ENCODE peak calls at places on chromosomes 3 and 15, in nine cellular contexts. One of them, this sample, is unnamed.

GRCh38 chr3:193943200-193943599 is 192.7 kb upstream of the HES1 start:
- DNase-seq in NCI-H524: no peak
- DNase-seq in NT2/D1: no peak
- DNase-seq in GM23248: no peak
- DNase-seq in T-helper 2 cell: no peak
- DNase-seq in stomach: no peak
- DNase-seq in Daoy: peak
- DNase-seq in HT1080: no peak
- DNase-seq in H7: peak
- DNase-seq in this sample: no peak

GRCh38 chr15:47587938-47588817 is 129.1 kb upstream of the SEMA6D start:
- DNase-seq in T-helper 2 cell: no peak
- DNase-seq in Daoy: peak
- DNase-seq in GM23248: peak
- DNase-seq in NCI-H524: peak
- DNase-seq in H7: no peak
- DNase-seq in HT1080: no peak
- DNase-seq in stomach: no peak
- DNase-seq in NT2/D1: no peak
- DNase-seq in this sample: no peak

GRCh38 chr3:80559701-80560100 is 791.9 kb upstream of the ROBO1 start:
- DNase-seq in H7: no peak
- DNase-seq in GM23248: no peak
- DNase-seq in T-helper 2 cell: no peak
- DNase-seq in Daoy: no peak
- DNase-seq in NT2/D1: no peak
- DNase-seq in NCI-H524: no peak
- DNase-seq in stomach: no peak
- DNase-seq in HT1080: no peak
- DNase-seq in this sample: no peak

GRCh38 chr3:124322966-124323365 is 331.0 kb upstream of the ROPN1 start:
- DNase-seq in H7: no peak
- DNase-seq in Daoy: no peak
- DNase-seq in NCI-H524: no peak
- DNase-seq in T-helper 2 cell: no peak
- DNase-seq in stomach: no peak
- DNase-seq in HT1080: no peak
- DNase-seq in GM23248: no peak
- DNase-seq in NT2/D1: no peak
- DNase-seq in this sample: no peak

GRCh38 chr3:10352146-10352911 is 31.4 kb upstream of the SEC13 start:
- DNase-seq in T-helper 2 cell: no peak
- DNase-seq in NCI-H524: no peak
- DNase-seq in H7: no peak
- DNase-seq in GM23248: peak
- DNase-seq in stomach: no peak
- DNase-seq in Daoy: peak
- DNase-seq in HT1080: peak
- DNase-seq in NT2/D1: no peak
- DNase-seq in this sample: peak

GRCh38 chr3:135929670-135930069 is 35.9 kb upstream of the PPP2R3A start:
- DNase-seq in GM23248: peak
- DNase-seq in NT2/D1: no peak
- DNase-seq in T-helper 2 cell: no peak
- DNase-seq in Daoy: no peak
- DNase-seq in stomach: no peak
- DNase-seq in NCI-H524: no peak
- DNase-seq in HT1080: peak
- DNase-seq in H7: no peak
- DNase-seq in this sample: peak

GRCh38 chr15:50353999-50354837 is 780 bp downstream of the GABPB1 start:
- DNase-seq in GM23248: peak
- DNase-seq in NT2/D1: no peak
- DNase-seq in T-helper 2 cell: peak
- DNase-seq in HT1080: peak
- DNase-seq in NCI-H524: peak
- DNase-seq in stomach: peak
- DNase-seq in H7: peak
- DNase-seq in Daoy: peak
- DNase-seq in this sample: peak

GRCh38 chr15:47624503-47624902 is 92.8 kb upstream of the SEMA6D start:
- DNase-seq in GM23248: no peak
- DNase-seq in NCI-H524: no peak
- DNase-seq in T-helper 2 cell: no peak
- DNase-seq in H7: no peak
- DNase-seq in NT2/D1: no peak
- DNase-seq in HT1080: no peak
- DNase-seq in Daoy: no peak
- DNase-seq in stomach: no peak
- DNase-seq in this sample: no peak

GRCh38 chr3:50550079-50550736 is 17.3 kb downstream of the C3orf18 start:
- DNase-seq in T-helper 2 cell: peak
- DNase-seq in NCI-H524: peak
- DNase-seq in stomach: peak
- DNase-seq in HT1080: peak
- DNase-seq in NT2/D1: no peak
- DNase-seq in Daoy: peak
- DNase-seq in GM23248: peak
- DNase-seq in H7: peak
- DNase-seq in this sample: peak

GRCh38 chr3:180802837-180803236 is 109.6 kb upstream of the FXR1 start:
- DNase-seq in NCI-H524: peak
- DNase-seq in HT1080: peak
- DNase-seq in T-helper 2 cell: peak
- DNase-seq in GM23248: peak
- DNase-seq in stomach: no peak
- DNase-seq in NT2/D1: peak
- DNase-seq in H7: no peak
- DNase-seq in Daoy: no peak
- DNase-seq in this sample: peak

GRCh38 chr3:155745795-155746550 is 1.1 kb upstream of the PLCH1 start:
- DNase-seq in T-helper 2 cell: no peak
- DNase-seq in H7: peak
- DNase-seq in HT1080: no peak
- DNase-seq in NCI-H524: peak
- DNase-seq in GM23248: peak
- DNase-seq in stomach: peak
- DNase-seq in NT2/D1: no peak
- DNase-seq in Daoy: peak
- DNase-seq in this sample: no peak

GRCh38 chr15:24857094-24857437 is 97.7 kb upstream of the SNRPN start:
- DNase-seq in NT2/D1: no peak
- DNase-seq in GM23248: no peak
- DNase-seq in stomach: no peak
- DNase-seq in HT1080: no peak
- DNase-seq in Daoy: no peak
- DNase-seq in H7: no peak
- DNase-seq in T-helper 2 cell: no peak
- DNase-seq in NCI-H524: no peak
- DNase-seq in this sample: no peak

GRCh38 chr15:34124656-34125055 is 22.8 kb downstream of the PGBD4 start:
- DNase-seq in NT2/D1: no peak
- DNase-seq in H7: no peak
- DNase-seq in HT1080: no peak
- DNase-seq in T-helper 2 cell: no peak
- DNase-seq in GM23248: no peak
- DNase-seq in NCI-H524: no peak
- DNase-seq in stomach: no peak
- DNase-seq in Daoy: no peak
- DNase-seq in this sample: no peak

GRCh38 chr15:76553564-76553963 is 217.0 kb downstream of the ISL2 start:
- DNase-seq in stomach: no peak
- DNase-seq in NT2/D1: no peak
- DNase-seq in H7: no peak
- DNase-seq in NCI-H524: no peak
- DNase-seq in GM23248: no peak
- DNase-seq in T-helper 2 cell: no peak
- DNase-seq in Daoy: no peak
- DNase-seq in HT1080: no peak
- DNase-seq in this sample: no peak

GRCh38 chr3:192128922-192129321 is 598.4 kb downstream of the FGF12 start:
- DNase-seq in GM23248: no peak
- DNase-seq in NCI-H524: no peak
- DNase-seq in NT2/D1: no peak
- DNase-seq in T-helper 2 cell: no peak
- DNase-seq in Daoy: peak
- DNase-seq in stomach: no peak
- DNase-seq in H7: no peak
- DNase-seq in HT1080: no peak
- DNase-seq in this sample: no peak

GRCh38 chr3:72345237-72345878 is 502.9 kb downstream of the SHQ1 start:
- DNase-seq in NCI-H524: no peak
- DNase-seq in HT1080: peak
- DNase-seq in Daoy: peak
- DNase-seq in NT2/D1: no peak
- DNase-seq in GM23248: no peak
- DNase-seq in stomach: no peak
- DNase-seq in T-helper 2 cell: peak
- DNase-seq in H7: no peak
- DNase-seq in this sample: peak

GRCh38 chr3:112362221-112362620 is 29.3 kb downstream of the CD200 start:
- DNase-seq in GM23248: no peak
- DNase-seq in Daoy: no peak
- DNase-seq in NT2/D1: no peak
- DNase-seq in H7: no peak
- DNase-seq in NCI-H524: no peak
- DNase-seq in T-helper 2 cell: no peak
- DNase-seq in HT1080: no peak
- DNase-seq in stomach: no peak
- DNase-seq in this sample: no peak

GRCh38 chr15:100112061-100112420 is 229.7 kb downstream of the ADAMTS17 start:
- DNase-seq in HT1080: no peak
- DNase-seq in stomach: no peak
- DNase-seq in NCI-H524: no peak
- DNase-seq in NT2/D1: no peak
- DNase-seq in Daoy: no peak
- DNase-seq in H7: no peak
- DNase-seq in T-helper 2 cell: no peak
- DNase-seq in GM23248: no peak
- DNase-seq in this sample: no peak

GRCh38 chr3:39753361-39753760 is 56.0 kb upstream of the MYRIP start:
- DNase-seq in HT1080: no peak
- DNase-seq in H7: no peak
- DNase-seq in Daoy: no peak
- DNase-seq in GM23248: no peak
- DNase-seq in stomach: no peak
- DNase-seq in NT2/D1: no peak
- DNase-seq in NCI-H524: peak
- DNase-seq in T-helper 2 cell: no peak
- DNase-seq in this sample: no peak

GRCh38 chr3:156472150-156472549 is 82.8 kb downstream of the SSR3 start:
- DNase-seq in H7: no peak
- DNase-seq in Daoy: no peak
- DNase-seq in NCI-H524: peak
- DNase-seq in T-helper 2 cell: peak
- DNase-seq in NT2/D1: no peak
- DNase-seq in GM23248: no peak
- DNase-seq in HT1080: no peak
- DNase-seq in stomach: no peak
- DNase-seq in this sample: peak

GRCh38 chr3:10764314-10765051 is 51.5 kb upstream of the SLC6A11 start:
- DNase-seq in GM23248: no peak
- DNase-seq in NT2/D1: no peak
- DNase-seq in H7: peak
- DNase-seq in Daoy: no peak
- DNase-seq in stomach: no peak
- DNase-seq in NCI-H524: no peak
- DNase-seq in T-helper 2 cell: no peak
- DNase-seq in HT1080: no peak
- DNase-seq in this sample: no peak

GRCh38 chr15:39415634-39416033 is 165.2 kb upstream of the THBS1 start:
- DNase-seq in Daoy: no peak
- DNase-seq in T-helper 2 cell: no peak
- DNase-seq in HT1080: no peak
- DNase-seq in H7: no peak
- DNase-seq in NCI-H524: no peak
- DNase-seq in GM23248: no peak
- DNase-seq in stomach: no peak
- DNase-seq in NT2/D1: no peak
- DNase-seq in this sample: no peak

GRCh38 chr3:150309557-150309956 is 98.5 kb upstream of the TSC22D2 start:
- DNase-seq in Daoy: peak
- DNase-seq in HT1080: peak
- DNase-seq in NT2/D1: no peak
- DNase-seq in GM23248: peak
- DNase-seq in NCI-H524: no peak
- DNase-seq in H7: no peak
- DNase-seq in stomach: no peak
- DNase-seq in T-helper 2 cell: no peak
- DNase-seq in this sample: peak

GRCh38 chr3:149657458-149657795 is 398 bp downstream of the WWTR1 start:
- DNase-seq in NT2/D1: no peak
- DNase-seq in H7: peak
- DNase-seq in T-helper 2 cell: no peak
- DNase-seq in HT1080: peak
- DNase-seq in stomach: peak
- DNase-seq in Daoy: peak
- DNase-seq in NCI-H524: no peak
- DNase-seq in GM23248: peak
- DNase-seq in this sample: peak

GRCh38 chr3:159988617-159989251 is at the start of gene IL12A:
- DNase-seq in stomach: peak
- DNase-seq in GM23248: peak
- DNase-seq in T-helper 2 cell: peak
- DNase-seq in NT2/D1: peak
- DNase-seq in H7: peak
- DNase-seq in HT1080: peak
- DNase-seq in NCI-H524: peak
- DNase-seq in Daoy: peak
- DNase-seq in this sample: peak

GRCh38 chr3:106006001-106006400 is 137.2 kb upstream of the CBLB start:
- DNase-seq in HT1080: peak
- DNase-seq in Daoy: peak
- DNase-seq in stomach: no peak
- DNase-seq in T-helper 2 cell: no peak
- DNase-seq in NCI-H524: no peak
- DNase-seq in H7: no peak
- DNase-seq in NT2/D1: no peak
- DNase-seq in GM23248: peak
- DNase-seq in this sample: peak

GRCh38 chr15:64246364-64247189 is 83.8 kb upstream of the PPIB start:
- DNase-seq in stomach: no peak
- DNase-seq in T-helper 2 cell: peak
- DNase-seq in GM23248: peak
- DNase-seq in NCI-H524: no peak
- DNase-seq in NT2/D1: peak
- DNase-seq in HT1080: peak
- DNase-seq in Daoy: peak
- DNase-seq in H7: no peak
- DNase-seq in this sample: peak

This sample was measured in ELR.